ENCODE peak calls at places on chromosomes 4 and X, in seven cellular contexts. M is Panc1, X is Caco-2, Z is choroid plexus epithelial cell, S is MM.1S, Q is adrenal gland, L is IMR-90. C is an unnamed sample.

GRCh38 chr4:74671074-74671698 is 123.1 kb downstream of the BTC start:
- DNase-seq in S (peak; percentile 64), Z (peak; percentile 90), Q (peak; percentile 54), M (no peak), L (peak; percentile 64), X (peak; percentile 79), C (peak; percentile 84)

GRCh38 chr4:138238521-138239292 is 3.4 kb downstream of the SLC7A11 start:
- DNase-seq in Q (no peak), L (no peak), X (no peak), Z (no peak), M (no peak), S (no peak), C (no peak)

GRCh38 chr4:100848865-100849264 is 331.0 kb upstream of the EMCN start:
- DNase-seq in M (no peak), X (peak; percentile 34), S (no peak), Z (no peak), Q (no peak), L (no peak), C (no peak)

GRCh38 chrX:153782324-153782723 is 1.5 kb downstream of the SRPK3 start:
- DNase-seq in S (no peak), Q (no peak), M (no peak), L (no peak), X (no peak), Z (no peak), C (no peak)

GRCh38 chr4:109434007-109434792 is 585 bp downstream of the SEC24B start:
- DNase-seq in Z (peak; percentile 33), X (peak; percentile 32), Q (peak; percentile 59), S (peak; percentile 19), M (no peak), L (peak; percentile 18), C (peak; percentile 42)

GRCh38 chrX:133045986-133046385 is 50.9 kb downstream of the USP26 start:
- DNase-seq in S (peak; percentile 13), L (peak; percentile 1), M (no peak), Z (peak; percentile 51), X (peak; percentile 28), Q (peak; percentile 1), C (peak; percentile 8)

GRCh38 chrX:124274438-124275166 is 57.9 kb upstream of the TEX13D start:
- DNase-seq in Q (no peak), X (no peak), M (no peak), S (no peak), Z (no peak), L (no peak), C (no peak)

GRCh38 chr4:183443609-183444148 is 757 bp upstream of the CDKN2AIP start:
- DNase-seq in Q (peak; percentile 70), Z (peak; percentile 64), X (no peak), S (peak; percentile 56), L (peak; percentile 52), M (no peak), C (no peak)

GRCh38 chr4:123587983-123588494 is 191.4 kb downstream of the SPRY1 start:
- DNase-seq in M (peak; percentile 77), S (no peak), X (peak; percentile 60), Q (no peak), L (peak; percentile 93), Z (peak; percentile 77), C (peak; percentile 63)

GRCh38 chr4:185425600-185426352 is at the start of gene UFSP2:
- DNase-seq in L (peak; percentile 88), X (peak; percentile 86), Q (peak; percentile 89), M (peak; percentile 67), S (peak; percentile 93), Z (peak; percentile 89), C (peak; percentile 93)

GRCh38 chr4:2286904-2287593 is 25.1 kb upstream of the MXD4 start:
- DNase-seq in L (peak; percentile 4), Q (no peak), Z (peak; percentile 35), X (no peak), M (no peak), S (no peak), C (no peak)

GRCh38 chrX:19776753-19777152 is 110.6 kb downstream of the SH3KBP1 start:
- DNase-seq in X (no peak), Q (no peak), M (no peak), Z (no peak), L (no peak), S (peak; percentile 63), C (no peak)

GRCh38 chr4:112853662-112854256 is 195.7 kb upstream of the ANK2 start:
- DNase-seq in Q (no peak), S (no peak), M (no peak), X (no peak), L (no peak), Z (peak; percentile 15), C (peak; percentile 14)

GRCh38 chrX:18099745-18100144 is 120.9 kb downstream of the BEND2 start:
- DNase-seq in X (peak; percentile 26), M (no peak), L (no peak), Z (no peak), S (no peak), Q (no peak), C (no peak)

GRCh38 chr4:1492636-1493539 is 86.6 kb upstream of the NKX1-1 start:
- DNase-seq in Z (no peak), X (no peak), M (no peak), Q (no peak), L (no peak), S (no peak), C (no peak)

GRCh38 chrX:117977521-117977920 is 139.1 kb downstream of the KLHL13 start:
- DNase-seq in Z (no peak), S (no peak), M (no peak), L (peak; percentile 34), Q (no peak), X (no peak), C (no peak)

GRCh38 chrX:117969782-117970181 is 146.8 kb downstream of the KLHL13 start:
- DNase-seq in Z (no peak), X (peak; percentile 2), M (no peak), Q (no peak), L (no peak), S (no peak), C (no peak)

GRCh38 chrX:117973175-117974075 is 143.2 kb downstream of the KLHL13 start:
- DNase-seq in Q (no peak), X (no peak), Z (no peak), S (peak; percentile 10), M (no peak), L (no peak), C (no peak)

GRCh38 chrX:117969337-117969736 is 147.3 kb downstream of the KLHL13 start:
- DNase-seq in S (no peak), M (no peak), L (no peak), Z (no peak), X (peak; percentile 17), Q (no peak), C (no peak)

GRCh38 chrX:117972681-117973080 is 143.9 kb downstream of the KLHL13 start:
- DNase-seq in L (peak; percentile 40), S (no peak), Z (no peak), Q (no peak), X (no peak), M (no peak), C (peak; percentile 18)
- H3K4me3 ChIP-seq in L (peak overlapping the region; percentile 7), S (no peak overlapping the region), Z (no peak overlapping the region), Q (no peak overlapping the region), X (no peak overlapping the region), M (no peak overlapping the region), C (no peak overlapping the region)

GRCh38 chr4:157977086-157977485 is 195.7 kb downstream of the GASK1B start:
- DNase-seq in X (no peak), Q (no peak), L (no peak), S (no peak), Z (peak; percentile 25), M (no peak), C (no peak)

GRCh38 chr4:157980158-157980557 is 192.7 kb downstream of the GASK1B start:
- DNase-seq in S (no peak), L (no peak), Z (no peak), X (no peak), Q (no peak), M (no peak), C (no peak)

GRCh38 chr4:157984285-157984911 is 188.4 kb downstream of the GASK1B start:
- DNase-seq in S (no peak), M (no peak), Z (no peak), Q (no peak), L (no peak), X (no peak), C (no peak)

GRCh38 chr4:157983300-157983699 is 189.5 kb downstream of the GASK1B start:
- DNase-seq in L (no peak), Z (no peak), M (no peak), X (no peak), Q (no peak), S (no peak), C (no peak)

DNA sequence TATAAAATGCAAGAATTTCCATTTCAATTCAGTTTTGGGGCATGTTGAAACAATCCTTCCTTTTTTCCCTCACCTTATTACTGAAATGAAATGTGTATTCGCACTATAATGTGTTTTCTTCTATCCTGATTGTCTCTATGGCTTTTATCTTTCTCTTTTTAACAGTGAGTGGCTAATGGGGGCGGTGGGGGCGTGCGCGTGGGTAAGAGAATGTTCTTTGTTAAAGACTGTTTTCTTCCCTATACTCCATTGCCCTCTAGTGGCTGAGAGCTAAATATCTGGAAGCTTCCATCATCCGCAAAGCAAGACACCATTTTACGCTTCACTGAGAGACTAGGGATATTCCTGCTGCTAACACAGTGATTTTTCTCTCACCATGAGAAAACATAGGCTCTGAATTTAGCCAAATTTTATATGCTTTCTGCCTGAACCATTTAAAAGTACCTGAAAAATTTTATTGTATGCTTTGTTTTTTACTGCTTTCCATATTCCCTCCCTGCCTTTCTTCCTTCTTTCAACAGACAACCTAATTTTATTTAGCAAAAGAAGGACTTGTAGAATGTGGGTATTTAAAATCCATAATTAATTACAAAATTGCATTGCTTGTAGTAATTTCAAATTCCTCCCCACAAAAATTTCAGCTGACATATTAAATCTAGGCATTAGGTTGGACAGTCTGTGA is 194.0 kb downstream of the GASK1B start:
- DNase-seq in S (peak; percentile 70), X (peak; percentile 25), Z (peak; percentile 79), Q (peak; percentile 54), M (peak; percentile 42), L (peak; percentile 64), C (peak; percentile 74)
- H3K4me3 ChIP-seq in S (no peak overlapping the region), X (no peak overlapping the region), Z (no peak overlapping the region), Q (peak overlapping the region; percentile 34), M (no peak overlapping the region), L (no peak overlapping the region), C (no peak overlapping the region)

GRCh38 chrX:40735318-40736169 is at the start of gene MED14:
- DNase-seq in X (peak; percentile 90), S (peak; percentile 89), M (peak; percentile 43), Q (peak; percentile 83), L (peak; percentile 83), Z (peak; percentile 87), C (peak; percentile 91)

GRCh38 chrX:40734956-40735317 is 405 bp downstream of the MED14 start:
- DNase-seq in L (no peak), M (no peak), Z (peak; percentile 24), Q (peak; percentile 18), X (no peak), S (peak; percentile 18), C (peak; percentile 22)

GRCh38 chrX:40729923-40730584 is 5.3 kb downstream of the MED14 start:
- DNase-seq in S (no peak), Z (no peak), M (no peak), L (no peak), Q (no peak), X (peak; percentile 19), C (no peak)

GRCh38 chrX:40736170-40736505 is 796 bp upstream of the MED14 start:
- DNase-seq in Z (no peak), S (no peak), M (no peak), X (no peak), L (no peak), Q (no peak), C (no peak)

GRCh38 chrX:40733691-40734090 is 1.7 kb downstream of the MED14 start:
- DNase-seq in S (no peak), X (no peak), M (no peak), Q (no peak), L (no peak), Z (no peak), C (no peak)
- H3K4me3 ChIP-seq in S (peak overlapping the region; percentile 80), X (no peak overlapping the region), M (peak overlapping the region; percentile 14), Q (no peak overlapping the region), L (peak overlapping the region; percentile 88), Z (peak overlapping the region; percentile 73), C (peak overlapping the region; percentile 68)

GRCh38 chrX:136168929-136169735 is 21.8 kb downstream of the FHL1 start:
- DNase-seq in S (no peak), X (peak; percentile 24), Q (peak; percentile 64), Z (peak; percentile 93), L (peak; percentile 97), M (no peak), C (peak; percentile 92)
- H3K4me3 ChIP-seq in S (no peak overlapping the region), X (no peak overlapping the region), Q (no peak overlapping the region), Z (no peak overlapping the region), L (no peak overlapping the region), M (no peak overlapping the region), C (no peak overlapping the region)